ENCODE peak calls at places on chromosomes 6 and 20, in eight cellular contexts. Q, F, B, I, N, U, Z and R are unnamed samples.

GRCh38 chr6:43020052-43020705 is 1.2 kb upstream of the RRP36 start:
- DNase-seq in N (no peak), B (no peak), F (no peak), Q (no peak), U (no peak), I (no peak), Z (no peak), R (no peak)

GRCh38 chr6:35733633-35734032 is 3.2 kb upstream of the ARMC12 start:
- DNase-seq in I (peak), F (peak), Z (no peak), B (no peak), N (no peak), U (no peak), Q (no peak), R (no peak)

GRCh38 chr6:108152446-108152845 is 13.4 kb upstream of the NR2E1 start:
- DNase-seq in U (no peak), N (no peak), Z (no peak), B (no peak), Q (no peak), I (no peak), F (no peak), R (no peak)

GRCh38 chr20:40307937-40308478 is 381.0 kb downstream of the MAFB start:
- DNase-seq in I (no peak), N (no peak), B (no peak), F (no peak), U (no peak), Q (no peak), Z (no peak), R (no peak)

GRCh38 chr6:150334790-150335783 is 33.7 kb upstream of the IYD start:
- DNase-seq in B (no peak), I (peak), Q (no peak), F (no peak), N (peak), U (peak), Z (peak), R (peak)

GRCh38 chr6:447381-448165 is 56.0 kb downstream of the IRF4 start:
- DNase-seq in N (no peak), Z (no peak), F (no peak), U (no peak), Q (no peak), B (peak), I (no peak), R (no peak)

GRCh38 chr6:153553627-153554026 is 422.5 kb upstream of the RGS17 start:
- DNase-seq in Z (no peak), N (peak), Q (no peak), F (no peak), U (no peak), I (no peak), B (no peak), R (peak)

GRCh38 chr20:25279403-25279802 is 31.5 kb downstream of the PYGB start:
- DNase-seq in I (peak), F (no peak), Z (no peak), B (no peak), N (no peak), Q (peak), U (no peak), R (no peak)

GRCh38 chr20:21607971-21608735 is 94.3 kb upstream of the NKX2-2 start:
- DNase-seq in U (no peak), B (no peak), Z (no peak), F (no peak), Q (no peak), N (no peak), I (no peak), R (no peak)

GRCh38 chr6:47044418-47044817 is 2.3 kb upstream of the ADGRF1 start:
- DNase-seq in U (no peak), N (peak), F (peak), Z (peak), Q (no peak), I (no peak), B (no peak), R (peak)

GRCh38 chr6:89468998-89469397 is 36.0 kb downstream of the ANKRD6 start:
- DNase-seq in I (no peak), U (no peak), B (no peak), F (no peak), Z (no peak), Q (no peak), N (no peak), R (no peak)

DNA sequence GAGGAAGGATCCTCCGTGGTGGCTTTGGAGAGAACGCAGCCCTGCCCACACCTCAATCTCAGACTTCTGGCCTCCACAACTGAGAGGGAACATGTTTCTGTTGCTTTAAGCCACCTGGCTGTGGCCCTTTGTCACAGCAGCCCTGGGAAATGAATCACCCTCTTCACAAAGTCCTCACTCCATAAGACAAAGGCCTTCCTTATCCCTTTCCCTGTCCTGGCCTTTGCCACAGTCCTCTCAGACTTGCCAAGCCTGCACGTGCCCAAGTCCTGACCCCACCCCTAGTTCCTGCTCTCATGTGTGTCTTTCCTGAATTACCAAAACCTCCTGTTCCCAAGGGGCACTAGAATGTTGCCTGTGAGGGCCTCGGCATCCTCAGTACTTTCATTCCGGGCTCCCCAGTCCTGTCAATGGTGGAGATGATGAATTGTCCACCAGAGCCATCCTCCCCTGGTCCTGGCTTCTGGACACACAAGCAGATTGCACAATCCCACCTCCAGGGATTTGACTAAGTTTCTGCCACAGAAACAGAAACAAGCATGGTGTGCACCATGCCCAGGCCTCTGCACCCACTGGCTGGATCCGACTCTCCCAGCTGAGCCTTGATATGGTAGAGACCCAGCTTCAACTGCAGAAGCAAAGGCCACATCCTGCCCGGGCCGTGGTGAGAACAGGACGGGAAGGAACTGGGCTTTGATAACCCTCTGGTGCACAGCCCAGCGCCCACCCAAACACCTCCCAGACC is 232.6 kb upstream of the PDE10A start:
- DNase-seq in U (no peak), Q (no peak), F (no peak), I (no peak), Z (no peak), N (peak), B (no peak), R (no peak)
- H3K4me3 ChIP-seq in U (no peak), Q (no peak), F (no peak), I (no peak), Z (no peak), N (no peak), B (no peak), R (no peak)

GRCh38 chr20:57590485-57591288 is 29.5 kb downstream of the ZBP1 start:
- DNase-seq in F (no peak), U (no peak), B (no peak), I (no peak), Q (no peak), Z (no peak), N (no peak), R (no peak)

GRCh38 chr20:57589123-57589727 is 28.3 kb downstream of the PCK1 start:
- DNase-seq in B (no peak), U (no peak), Z (no peak), I (no peak), F (no peak), N (no peak), Q (no peak), R (no peak)

GRCh38 chr20:57588596-57588995 is 27.7 kb downstream of the PCK1 start:
- DNase-seq in Q (no peak), B (no peak), N (no peak), U (no peak), I (no peak), F (no peak), Z (no peak), R (no peak)

GRCh38 chr20:57591289-57592229 is 28.7 kb downstream of the ZBP1 start:
- DNase-seq in B (no peak), U (no peak), F (no peak), N (no peak), Z (no peak), I (no peak), Q (no peak), R (no peak)

DNA sequence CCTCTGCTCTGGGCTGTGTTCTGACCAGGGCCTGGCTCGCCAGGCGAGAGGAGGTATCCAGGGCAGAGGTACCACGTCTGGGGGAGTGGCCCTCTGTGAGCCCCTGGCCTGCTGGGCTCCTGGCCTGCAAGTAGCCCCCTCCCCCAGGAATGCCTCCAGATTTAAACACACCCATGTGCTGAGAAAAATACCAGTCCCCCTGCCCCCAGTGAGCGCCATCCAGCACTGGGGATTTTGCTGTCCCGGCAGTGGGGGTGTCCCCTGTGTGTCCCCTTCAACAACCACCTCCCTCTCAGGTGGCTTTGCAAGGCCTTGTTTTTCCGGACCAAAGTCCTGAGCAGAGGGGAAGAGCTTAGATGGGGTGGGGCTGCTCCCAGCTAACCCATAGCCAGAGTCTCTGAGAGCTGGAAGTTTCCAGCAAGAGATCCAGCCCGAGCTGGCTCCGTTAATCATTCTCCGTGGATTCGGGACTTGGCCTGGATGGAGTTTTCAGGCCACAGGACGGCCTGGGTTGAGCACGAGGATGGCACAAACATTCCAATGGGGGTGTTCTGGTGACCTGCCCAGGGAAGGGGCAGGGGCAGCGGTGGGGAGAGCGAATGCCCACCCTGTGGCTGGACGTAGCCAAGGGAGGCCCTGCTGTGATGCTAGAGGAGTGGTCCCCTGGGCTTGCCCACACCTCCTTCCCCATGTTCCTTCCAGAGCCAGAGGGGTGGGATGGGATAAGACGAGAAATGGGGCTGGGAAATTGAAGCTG is 29.0 kb downstream of the PCK1 start:
- DNase-seq in I (no peak), F (no peak), U (no peak), B (no peak), Z (no peak), N (no peak), Q (no peak), R (no peak)
- TF ChIP-seq CTCF in I (no peak), F (no peak), U (no peak), B (no peak), Z (no peak), N (no peak), Q (no peak), R (no peak)

DNA sequence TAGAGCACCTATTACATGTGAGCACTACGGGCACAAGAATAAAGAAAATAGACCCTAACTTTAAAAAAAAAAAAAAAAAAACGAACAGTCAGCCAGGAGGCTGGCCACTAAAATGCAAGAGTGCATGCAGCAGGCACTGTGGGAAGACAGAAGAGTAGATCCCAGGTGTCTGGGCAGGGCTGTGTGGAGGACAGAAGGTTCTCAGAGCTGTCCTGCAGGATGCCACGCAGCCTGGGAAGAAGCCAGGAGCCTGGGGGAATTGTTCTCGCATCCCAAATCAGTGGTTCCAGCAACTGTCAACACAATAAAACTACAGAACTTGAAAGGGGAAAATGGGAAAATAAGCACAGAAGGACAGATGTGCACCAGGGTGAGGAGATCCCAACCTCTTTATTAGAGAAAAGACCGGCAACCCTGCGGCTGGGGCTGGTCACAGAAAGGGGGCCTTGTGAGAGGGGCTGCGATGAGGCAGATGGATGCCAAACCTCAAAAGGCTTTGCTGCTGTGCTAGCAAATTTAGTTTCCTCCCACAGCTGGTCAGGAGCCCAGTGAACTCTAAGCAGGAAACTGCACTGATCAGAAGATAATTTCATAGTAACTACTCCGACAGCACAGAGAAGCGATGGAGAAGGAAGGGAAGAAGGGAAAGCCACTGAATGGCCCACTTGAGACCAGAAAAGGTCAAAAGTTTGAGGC is 30.9 kb downstream of the MAP3K5 start:
- DNase-seq in B (no peak), U (peak), Z (peak), I (peak), N (no peak), Q (no peak), F (no peak), R (peak)
- H3K4me3 ChIP-seq in B (no peak), U (peak), Z (no peak), I (no peak), N (no peak), Q (peak), F (peak), R (peak)

GRCh38 chr20:57881466-57882405 is 171.9 kb upstream of the PMEPA1 start:
- DNase-seq in Z (no peak), I (no peak), B (peak), N (no peak), Q (peak), U (no peak), F (no peak), R (no peak)
- TF ChIP-seq CTCF in Z (no peak), I (no peak), B (no peak), N (no peak), Q (no peak), U (no peak), F (no peak), R (no peak)